ENCODE peak calls at places on chromosomes 1 and 21, in seven cellular contexts. One of them, this sample, is unnamed.
A peak's percentile ranks its signal among the peaks of the same experiment; 100 is the strongest.

GRCh38 chr1:57026942-57027341 is 61.1 kb upstream of the C8B start:
- DNase-seq in SK-N-SH: no peak
- DNase-seq in EL: no peak
- DNase-seq in Karpas-422: no peak
- DNase-seq in amniotic epithelial cell: no peak
- DNase-seq in erythroblast: no peak
- DNase-seq in G401: no peak
- DNase-seq in this sample: no peak

GRCh38 chr1:237226177-237226944 is 184.4 kb downstream of the RYR2 start:
- DNase-seq in SK-N-SH: no peak
- DNase-seq in EL: no peak
- DNase-seq in Karpas-422: no peak
- DNase-seq in amniotic epithelial cell: no peak
- DNase-seq in erythroblast: no peak
- DNase-seq in G401: no peak
- DNase-seq in this sample: no peak

GRCh38 chr21:42107881-42108553 is 36.9 kb downstream of the UMODL1 start:
- DNase-seq in SK-N-SH: peak; percentile 88
- DNase-seq in EL: peak; percentile 63
- DNase-seq in Karpas-422: peak; percentile 95
- DNase-seq in amniotic epithelial cell: peak; percentile 44
- DNase-seq in erythroblast: no peak
- DNase-seq in G401: peak; percentile 70
- DNase-seq in this sample: peak; percentile 65

GRCh38 chr21:14321042-14321441 is 61.9 kb downstream of the HSPA13 start:
- DNase-seq in SK-N-SH: no peak
- DNase-seq in EL: peak; percentile 3
- DNase-seq in Karpas-422: no peak
- DNase-seq in amniotic epithelial cell: no peak
- DNase-seq in erythroblast: no peak
- DNase-seq in G401: no peak
- DNase-seq in this sample: no peak

GRCh38 chr21:25385912-25386474 is 221.3 kb downstream of the MRPL39 start:
- DNase-seq in SK-N-SH: peak; percentile 47
- DNase-seq in EL: peak; percentile 70
- DNase-seq in Karpas-422: peak; percentile 73
- DNase-seq in amniotic epithelial cell: peak; percentile 52
- DNase-seq in erythroblast: peak; percentile 69
- DNase-seq in G401: peak; percentile 70
- DNase-seq in this sample: peak; percentile 70

GRCh38 chr1:31640179-31640578 is 4.5 kb downstream of the PEF1 start:
- DNase-seq in SK-N-SH: no peak
- DNase-seq in EL: no peak
- DNase-seq in Karpas-422: peak; percentile 45
- DNase-seq in amniotic epithelial cell: no peak
- DNase-seq in erythroblast: no peak
- DNase-seq in G401: no peak
- DNase-seq in this sample: no peak

GRCh38 chr1:46517932-46518498 is 28.4 kb downstream of the DMBX1 start:
- DNase-seq in SK-N-SH: no peak
- DNase-seq in EL: no peak
- DNase-seq in Karpas-422: no peak
- DNase-seq in amniotic epithelial cell: no peak
- DNase-seq in erythroblast: no peak
- DNase-seq in G401: no peak
- DNase-seq in this sample: no peak

GRCh38 chr1:187877220-187877619 is 1048.5 kb downstream of the PLA2G4A start:
- DNase-seq in SK-N-SH: no peak
- DNase-seq in EL: no peak
- DNase-seq in Karpas-422: no peak
- DNase-seq in amniotic epithelial cell: no peak
- DNase-seq in erythroblast: no peak
- DNase-seq in G401: no peak
- DNase-seq in this sample: no peak

GRCh38 chr1:226457307-226457712 is 49.4 kb upstream of the PARP1 start:
- DNase-seq in SK-N-SH: no peak
- DNase-seq in EL: peak; percentile 45
- DNase-seq in Karpas-422: peak; percentile 89
- DNase-seq in amniotic epithelial cell: no peak
- DNase-seq in erythroblast: peak; percentile 28
- DNase-seq in G401: no peak
- DNase-seq in this sample: no peak

GRCh38 chr1:18668051-18668450 is 37.4 kb downstream of the PAX7 start:
- DNase-seq in SK-N-SH: no peak
- DNase-seq in EL: no peak
- DNase-seq in Karpas-422: no peak
- DNase-seq in amniotic epithelial cell: no peak
- DNase-seq in erythroblast: no peak
- DNase-seq in G401: no peak
- DNase-seq in this sample: no peak

GRCh38 chr1:2949966-2950925 is 71.0 kb upstream of the ACTRT2 start:
- DNase-seq in SK-N-SH: no peak
- DNase-seq in EL: no peak
- DNase-seq in Karpas-422: no peak
- DNase-seq in amniotic epithelial cell: no peak
- DNase-seq in erythroblast: no peak
- DNase-seq in G401: no peak
- DNase-seq in this sample: no peak

GRCh38 chr1:152018537-152018936 is 18.3 kb downstream of the S100A11 start:
- DNase-seq in SK-N-SH: no peak
- DNase-seq in EL: peak; percentile 24
- DNase-seq in Karpas-422: peak; percentile 79
- DNase-seq in amniotic epithelial cell: no peak
- DNase-seq in erythroblast: peak; percentile 37
- DNase-seq in G401: no peak
- DNase-seq in this sample: peak; percentile 18

GRCh38 chr1:240055978-240056772 is 35.5 kb upstream of the FMN2 start:
- DNase-seq in SK-N-SH: no peak
- DNase-seq in EL: no peak
- DNase-seq in Karpas-422: no peak
- DNase-seq in amniotic epithelial cell: no peak
- DNase-seq in erythroblast: no peak
- DNase-seq in G401: no peak
- DNase-seq in this sample: no peak

GRCh38 chr1:151474711-151475110 is 15.4 kb upstream of the POGZ start:
- DNase-seq in SK-N-SH: no peak
- DNase-seq in EL: no peak
- DNase-seq in Karpas-422: no peak
- DNase-seq in amniotic epithelial cell: no peak
- DNase-seq in erythroblast: no peak
- DNase-seq in G401: no peak
- DNase-seq in this sample: no peak

GRCh38 chr21:16770279-16770678 is 742.6 kb upstream of the CXADR start:
- DNase-seq in SK-N-SH: no peak
- DNase-seq in EL: peak; percentile 28
- DNase-seq in Karpas-422: no peak
- DNase-seq in amniotic epithelial cell: peak; percentile 44
- DNase-seq in erythroblast: no peak
- DNase-seq in G401: no peak
- DNase-seq in this sample: no peak

GRCh38 chr21:41698071-41698470 is 68.8 kb downstream of the RIPK4 start:
- DNase-seq in SK-N-SH: no peak
- DNase-seq in EL: no peak
- DNase-seq in Karpas-422: no peak
- DNase-seq in amniotic epithelial cell: no peak
- DNase-seq in erythroblast: no peak
- DNase-seq in G401: no peak
- DNase-seq in this sample: no peak

GRCh38 chr1:53895421-53895820 is 1.4 kb downstream of the DIO1 start:
- DNase-seq in SK-N-SH: no peak
- DNase-seq in EL: no peak
- DNase-seq in Karpas-422: no peak
- DNase-seq in amniotic epithelial cell: no peak
- DNase-seq in erythroblast: no peak
- DNase-seq in G401: no peak
- DNase-seq in this sample: no peak

GRCh38 chr1:209911746-209912145 is 26.3 kb upstream of the SYT14 start:
- DNase-seq in SK-N-SH: no peak
- DNase-seq in EL: no peak
- DNase-seq in Karpas-422: no peak
- DNase-seq in amniotic epithelial cell: no peak
- DNase-seq in erythroblast: no peak
- DNase-seq in G401: no peak
- DNase-seq in this sample: no peak

GRCh38 chr1:57963545-57963944 is 539.7 kb upstream of the DAB1 start:
- DNase-seq in SK-N-SH: no peak
- DNase-seq in EL: no peak
- DNase-seq in Karpas-422: peak; percentile 63
- DNase-seq in amniotic epithelial cell: no peak
- DNase-seq in erythroblast: no peak
- DNase-seq in G401: no peak
- DNase-seq in this sample: no peak

GRCh38 chr1:25017436-25018109 is 87.5 kb upstream of the RUNX3 start:
- DNase-seq in SK-N-SH: no peak
- DNase-seq in EL: peak; percentile 31
- DNase-seq in Karpas-422: no peak
- DNase-seq in amniotic epithelial cell: peak; percentile 56
- DNase-seq in erythroblast: no peak
- DNase-seq in G401: no peak
- DNase-seq in this sample: no peak

GRCh38 chr21:32463367-32463766 is 50.9 kb downstream of the EVA1C start:
- DNase-seq in SK-N-SH: no peak
- DNase-seq in EL: peak; percentile 79
- DNase-seq in Karpas-422: no peak
- DNase-seq in amniotic epithelial cell: peak; percentile 21
- DNase-seq in erythroblast: no peak
- DNase-seq in G401: no peak
- DNase-seq in this sample: no peak

GRCh38 chr1:108551157-108551862 is 8.6 kb upstream of the EEIG2 start:
- DNase-seq in SK-N-SH: no peak
- DNase-seq in EL: no peak
- DNase-seq in Karpas-422: no peak
- DNase-seq in amniotic epithelial cell: no peak
- DNase-seq in erythroblast: no peak
- DNase-seq in G401: no peak
- DNase-seq in this sample: no peak

GRCh38 chr1:90708236-90708786 is 8.8 kb downstream of the BARHL2 start:
- DNase-seq in SK-N-SH: no peak
- DNase-seq in EL: no peak
- DNase-seq in Karpas-422: no peak
- DNase-seq in amniotic epithelial cell: no peak
- DNase-seq in erythroblast: no peak
- DNase-seq in G401: peak; percentile 25
- DNase-seq in this sample: peak; percentile 16

GRCh38 chr1:231699769-231700168 is 73.2 kb downstream of the DISC1 start:
- DNase-seq in SK-N-SH: no peak
- DNase-seq in EL: no peak
- DNase-seq in Karpas-422: no peak
- DNase-seq in amniotic epithelial cell: peak; percentile 32
- DNase-seq in erythroblast: no peak
- DNase-seq in G401: no peak
- DNase-seq in this sample: no peak

GRCh38 chr21:45478115-45478801 is 64.0 kb downstream of the SLC19A1 start:
- DNase-seq in SK-N-SH: peak; percentile 92
- DNase-seq in EL: peak; percentile 13
- DNase-seq in Karpas-422: peak; percentile 79
- DNase-seq in amniotic epithelial cell: peak; percentile 47
- DNase-seq in erythroblast: peak; percentile 76
- DNase-seq in G401: peak; percentile 70
- DNase-seq in this sample: peak; percentile 70

GRCh38 chr1:111203681-111204210 is 3.3 kb upstream of the DENND2D start:
- DNase-seq in SK-N-SH: peak; percentile 62
- DNase-seq in EL: peak; percentile 69
- DNase-seq in Karpas-422: peak; percentile 96
- DNase-seq in amniotic epithelial cell: peak; percentile 52
- DNase-seq in erythroblast: peak; percentile 47
- DNase-seq in G401: no peak
- DNase-seq in this sample: no peak

GRCh38 chr1:166875734-166876539 is at the start of gene TADA1:
- DNase-seq in SK-N-SH: peak; percentile 95
- DNase-seq in EL: peak; percentile 97
- DNase-seq in Karpas-422: peak; percentile 99
- DNase-seq in amniotic epithelial cell: peak; percentile 96
- DNase-seq in erythroblast: peak; percentile 99
- DNase-seq in G401: peak; percentile 99
- DNase-seq in this sample: peak; percentile 99

GRCh38 chr1:86522230-86522629 is 24.6 kb upstream of the CLCA4 start:
- DNase-seq in SK-N-SH: no peak
- DNase-seq in EL: no peak
- DNase-seq in Karpas-422: no peak
- DNase-seq in amniotic epithelial cell: no peak
- DNase-seq in erythroblast: no peak
- DNase-seq in G401: no peak
- DNase-seq in this sample: no peak

GRCh38 chr1:116066868-116067563 is 44.2 kb upstream of the MAB21L3 start:
- DNase-seq in SK-N-SH: no peak
- DNase-seq in EL: peak; percentile 83
- DNase-seq in Karpas-422: no peak
- DNase-seq in amniotic epithelial cell: peak; percentile 75
- DNase-seq in erythroblast: no peak
- DNase-seq in G401: no peak
- DNase-seq in this sample: no peak

GRCh38 chr1:26022994-26023393 is 1.4 kb downstream of the EXTL1 start:
- DNase-seq in SK-N-SH: no peak
- DNase-seq in EL: no peak
- DNase-seq in Karpas-422: no peak
- DNase-seq in amniotic epithelial cell: no peak
- DNase-seq in erythroblast: no peak
- DNase-seq in G401: no peak
- DNase-seq in this sample: no peak

GRCh38 chr1:94872771-94873495 is 52.8 kb downstream of the SLC44A3 start:
- DNase-seq in SK-N-SH: no peak
- DNase-seq in EL: no peak
- DNase-seq in Karpas-422: no peak
- DNase-seq in amniotic epithelial cell: peak; percentile 95
- DNase-seq in erythroblast: no peak
- DNase-seq in G401: no peak
- DNase-seq in this sample: no peak

GRCh38 chr1:149885364-149886111 is 13.8 kb upstream of the BOLA1 start:
- DNase-seq in SK-N-SH: peak; percentile 54
- DNase-seq in EL: peak; percentile 89
- DNase-seq in Karpas-422: no peak
- DNase-seq in amniotic epithelial cell: peak; percentile 49
- DNase-seq in erythroblast: peak; percentile 95
- DNase-seq in G401: peak; percentile 94
- DNase-seq in this sample: peak; percentile 94

GRCh38 chr21:32413697-32414578 is 1.4 kb downstream of the EVA1C start:
- DNase-seq in SK-N-SH: no peak
- DNase-seq in EL: peak; percentile 15
- DNase-seq in Karpas-422: no peak
- DNase-seq in amniotic epithelial cell: peak; percentile 66
- DNase-seq in erythroblast: peak; percentile 41
- DNase-seq in G401: peak; percentile 46
- DNase-seq in this sample: peak; percentile 41

GRCh38 chr1:94490556-94490955 is 51.0 kb downstream of the F3 start:
- DNase-seq in SK-N-SH: no peak
- DNase-seq in EL: peak; percentile 3
- DNase-seq in Karpas-422: no peak
- DNase-seq in amniotic epithelial cell: no peak
- DNase-seq in erythroblast: no peak
- DNase-seq in G401: no peak
- DNase-seq in this sample: no peak

GRCh38 chr21:15001773-15002647 is 62.8 kb downstream of the NRIP1 start:
- DNase-seq in SK-N-SH: no peak
- DNase-seq in EL: no peak
- DNase-seq in Karpas-422: no peak
- DNase-seq in amniotic epithelial cell: peak; percentile 61
- DNase-seq in erythroblast: no peak
- DNase-seq in G401: peak; percentile 57
- DNase-seq in this sample: peak; percentile 54

GRCh38 chr1:229058111-229058551 is 212.8 kb upstream of the RAB4A start:
- DNase-seq in SK-N-SH: peak; percentile 30
- DNase-seq in EL: no peak
- DNase-seq in Karpas-422: no peak
- DNase-seq in amniotic epithelial cell: no peak
- DNase-seq in erythroblast: no peak
- DNase-seq in G401: peak; percentile 25
- DNase-seq in this sample: no peak

GRCh38 chr1:121558514-121558913 is 373.7 kb downstream of the SRGAP2C start:
- DNase-seq in SK-N-SH: no peak
- DNase-seq in EL: peak; percentile 87
- DNase-seq in Karpas-422: peak; percentile 44
- DNase-seq in amniotic epithelial cell: peak; percentile 75
- DNase-seq in erythroblast: no peak
- DNase-seq in G401: no peak
- DNase-seq in this sample: no peak

This sample was measured in cerebellar cortex.